ENCODE peak calls at places on chromosome X, in four cellular contexts. One of them, this sample, is unnamed.

GRCh38 chrX:16081357-16081756 is 42.0 kb upstream of the GRPR start:
- DNase-seq in NCI-H2029 treated with DMSO at 0.1 percent for 48 hours: no peak
- DNase-seq in left ventricle myocardium inferior: no peak
- DNase-seq in foreskin fibroblast: no peak
- DNase-seq in this sample: no peak

GRCh38 chrX:130726661-130727060 is 176.3 kb downstream of the ENOX2 start:
- DNase-seq in NCI-H2029 treated with DMSO at 0.1 percent for 48 hours: no peak
- DNase-seq in left ventricle myocardium inferior: no peak
- DNase-seq in foreskin fibroblast: peak
- DNase-seq in this sample: peak

GRCh38 chrX:64885850-64886249 is 90.4 kb downstream of the ZC4H2 start:
- DNase-seq in NCI-H2029 treated with DMSO at 0.1 percent for 48 hours: no peak
- DNase-seq in left ventricle myocardium inferior: no peak
- DNase-seq in foreskin fibroblast: no peak
- DNase-seq in this sample: no peak

GRCh38 chrX:40154229-40154852 is 56.6 kb upstream of the BCOR start:
- DNase-seq in NCI-H2029 treated with DMSO at 0.1 percent for 48 hours: peak
- DNase-seq in left ventricle myocardium inferior: peak
- DNase-seq in foreskin fibroblast: peak
- DNase-seq in this sample: no peak

GRCh38 chrX:124256209-124256608 is 76.3 kb upstream of the TEX13D start:
- DNase-seq in NCI-H2029 treated with DMSO at 0.1 percent for 48 hours: no peak
- DNase-seq in left ventricle myocardium inferior: no peak
- DNase-seq in foreskin fibroblast: peak
- DNase-seq in this sample: peak

GRCh38 chrX:20412871-20413486 is 146.3 kb upstream of the RPS6KA3 start:
- DNase-seq in NCI-H2029 treated with DMSO at 0.1 percent for 48 hours: no peak
- DNase-seq in left ventricle myocardium inferior: peak
- DNase-seq in foreskin fibroblast: no peak
- DNase-seq in this sample: no peak

GRCh38 chrX:103831803-103832544 is at the start of gene RAB9B:
- DNase-seq in NCI-H2029 treated with DMSO at 0.1 percent for 48 hours: peak
- DNase-seq in left ventricle myocardium inferior: peak
- DNase-seq in foreskin fibroblast: peak
- DNase-seq in this sample: no peak

GRCh38 chrX:134377537-134377936 is 82.4 kb upstream of the HPRT1 start:
- DNase-seq in NCI-H2029 treated with DMSO at 0.1 percent for 48 hours: no peak
- DNase-seq in left ventricle myocardium inferior: no peak
- DNase-seq in foreskin fibroblast: peak
- DNase-seq in this sample: no peak

GRCh38 chrX:131633285-131633917 is 89.5 kb downstream of the OR13H1 start:
- DNase-seq in NCI-H2029 treated with DMSO at 0.1 percent for 48 hours: peak
- DNase-seq in left ventricle myocardium inferior: peak
- DNase-seq in foreskin fibroblast: peak
- DNase-seq in this sample: peak

GRCh38 chrX:18620349-18620748 is 51.6 kb downstream of the RS1 start:
- DNase-seq in NCI-H2029 treated with DMSO at 0.1 percent for 48 hours: no peak
- DNase-seq in left ventricle myocardium inferior: no peak
- DNase-seq in foreskin fibroblast: no peak
- DNase-seq in this sample: no peak

GRCh38 chrX:119640621-119641020 is 34.4 kb upstream of the NKRF start:
- DNase-seq in NCI-H2029 treated with DMSO at 0.1 percent for 48 hours: no peak
- DNase-seq in left ventricle myocardium inferior: no peak
- DNase-seq in foreskin fibroblast: no peak
- DNase-seq in this sample: no peak

GRCh38 chrX:97311066-97311778 is 427.5 kb downstream of the RPA4 start:
- DNase-seq in NCI-H2029 treated with DMSO at 0.1 percent for 48 hours: no peak
- DNase-seq in left ventricle myocardium inferior: no peak
- DNase-seq in foreskin fibroblast: no peak
- DNase-seq in this sample: no peak

GRCh38 chrX:143462696-143463095 is 54.6 kb downstream of the SPANXN3 start:
- DNase-seq in NCI-H2029 treated with DMSO at 0.1 percent for 48 hours: no peak
- DNase-seq in left ventricle myocardium inferior: no peak
- DNase-seq in foreskin fibroblast: no peak
- DNase-seq in this sample: no peak

GRCh38 chrX:150647331-150647730 is 45.9 kb upstream of the MTMR1 start:
- DNase-seq in NCI-H2029 treated with DMSO at 0.1 percent for 48 hours: no peak
- DNase-seq in left ventricle myocardium inferior: no peak
- DNase-seq in foreskin fibroblast: no peak
- DNase-seq in this sample: no peak

GRCh38 chrX:1205681-1206611 is 6.5 kb downstream of the CRLF2 start:
- DNase-seq in NCI-H2029 treated with DMSO at 0.1 percent for 48 hours: no peak
- DNase-seq in left ventricle myocardium inferior: no peak
- DNase-seq in foreskin fibroblast: peak
- DNase-seq in this sample: peak

GRCh38 chrX:138777230-138777629 is 65.7 kb upstream of the FGF13 start:
- DNase-seq in NCI-H2029 treated with DMSO at 0.1 percent for 48 hours: no peak
- DNase-seq in left ventricle myocardium inferior: no peak
- DNase-seq in foreskin fibroblast: no peak
- DNase-seq in this sample: no peak

This sample was measured in GM04503.